ENCODE peak calls at places on chromosomes 3 and 15, in ten cellular contexts. E, I, X, C, Y, T, V, U, L and Z are unnamed samples.
A peak's percentile ranks its signal among the peaks of the same experiment; 100 is the strongest.

GRCh38 chr3:134949150-134949549 is 154.1 kb downstream of the EPHB1 start:
- DNase-seq in E (no peak), I (no peak), X (no peak), C (no peak), Y (no peak), T (no peak), V (no peak), U (no peak), L (no peak), Z (no peak)

GRCh38 chr3:101050061-101050460 is 56.8 kb upstream of the ABI3BP start:
- DNase-seq in E (no peak), I (no peak), X (no peak), C (no peak), Y (no peak), T (no peak), V (no peak), U (no peak), L (no peak), Z (no peak)

GRCh38 chr3:158097571-158098553 is 8.4 kb downstream of the SHOX2 start:
- DNase-seq in E (peak; percentile 90), I (peak; percentile 84), X (peak; percentile 47), C (peak; percentile 89), Y (peak; percentile 61), T (peak; percentile 52), V (peak; percentile 87), U (peak; percentile 93), L (no peak), Z (peak; percentile 68)

GRCh38 chr15:74399511-74400312 is 32.3 kb upstream of the CYP11A1 start:
- DNase-seq in E (no peak), I (peak; percentile 69), X (peak; percentile 86), C (peak; percentile 44), Y (peak; percentile 30), T (no peak), V (no peak), U (no peak), L (no peak), Z (no peak)

GRCh38 chr3:87197531-87197930 is 29.6 kb upstream of the CHMP2B start:
- DNase-seq in E (no peak), I (no peak), X (no peak), C (no peak), Y (no peak), T (no peak), V (no peak), U (no peak), L (no peak), Z (no peak)

GRCh38 chr3:72262707-72263106 is 477.8 kb upstream of the PROK2 start:
- DNase-seq in E (no peak), I (no peak), X (no peak), C (no peak), Y (no peak), T (no peak), V (no peak), U (no peak), L (no peak), Z (no peak)

GRCh38 chr15:32933241-32933640 is 215.4 kb downstream of the GREM1 start:
- DNase-seq in E (no peak), I (no peak), X (no peak), C (no peak), Y (no peak), T (no peak), V (no peak), U (no peak), L (no peak), Z (no peak)

GRCh38 chr3:198032039-198032438 is 72.0 kb downstream of the LMLN start:
- DNase-seq in E (no peak), I (no peak), X (no peak), C (no peak), Y (no peak), T (no peak), V (no peak), U (no peak), L (no peak), Z (no peak)

GRCh38 chr15:52259503-52259902 is 36.1 kb downstream of the MYO5C start:
- DNase-seq in E (no peak), I (no peak), X (no peak), C (no peak), Y (no peak), T (no peak), V (no peak), U (no peak), L (no peak), Z (no peak)

GRCh38 chr15:52261026-52261425 is 34.6 kb downstream of the MYO5C start:
- DNase-seq in E (no peak), I (no peak), X (no peak), C (no peak), Y (no peak), T (no peak), V (no peak), U (no peak), L (no peak), Z (no peak)

GRCh38 chr15:52262364-52262763 is 33.2 kb downstream of the MYO5C start:
- DNase-seq in E (no peak), I (no peak), X (no peak), C (no peak), Y (no peak), T (no peak), V (no peak), U (no peak), L (no peak), Z (no peak)

GRCh38 chr15:52263563-52263962 is 32.0 kb downstream of the MYO5C start:
- DNase-seq in E (no peak), I (no peak), X (no peak), C (no peak), Y (no peak), T (no peak), V (no peak), U (no peak), L (no peak), Z (no peak)

GRCh38 chr15:52261498-52262242 is 33.9 kb downstream of the MYO5C start:
- DNase-seq in E (peak; percentile 74), I (peak; percentile 77), X (peak; percentile 82), C (peak; percentile 37), Y (peak; percentile 32), T (peak; percentile 41), V (no peak), U (peak; percentile 85), L (peak; percentile 46), Z (peak; percentile 20)
- TF ChIP-seq CTCF in E (no peak), I (peak; percentile 23), X (no peak), C (no peak), Y (no peak), T (no peak), V (peak; percentile 16), U (no peak), L (peak; percentile 26), Z (no peak)

GRCh38 chr15:31438601-31439265 is 112.1 kb downstream of the KLF13 start:
- DNase-seq in E (no peak), I (no peak), X (no peak), C (no peak), Y (no peak), T (no peak), V (peak; percentile 83), U (no peak), L (no peak), Z (no peak)

GRCh38 chr15:31442203-31443090 is 115.8 kb downstream of the KLF13 start:
- DNase-seq in E (peak; percentile 52), I (peak; percentile 77), X (peak; percentile 90), C (no peak), Y (no peak), T (peak; percentile 58), V (no peak), U (no peak), L (peak; percentile 78), Z (no peak)

GRCh38 chr15:31437686-31438085 is 111.1 kb downstream of the KLF13 start:
- DNase-seq in E (no peak), I (peak; percentile 54), X (no peak), C (no peak), Y (no peak), T (no peak), V (no peak), U (peak; percentile 77), L (no peak), Z (no peak)

GRCh38 chr15:31440754-31441298 is 114.2 kb downstream of the KLF13 start:
- DNase-seq in E (no peak), I (no peak), X (peak; percentile 72), C (peak; percentile 81), Y (peak; percentile 31), T (no peak), V (peak; percentile 83), U (peak; percentile 58), L (no peak), Z (peak; percentile 53)

DNA sequence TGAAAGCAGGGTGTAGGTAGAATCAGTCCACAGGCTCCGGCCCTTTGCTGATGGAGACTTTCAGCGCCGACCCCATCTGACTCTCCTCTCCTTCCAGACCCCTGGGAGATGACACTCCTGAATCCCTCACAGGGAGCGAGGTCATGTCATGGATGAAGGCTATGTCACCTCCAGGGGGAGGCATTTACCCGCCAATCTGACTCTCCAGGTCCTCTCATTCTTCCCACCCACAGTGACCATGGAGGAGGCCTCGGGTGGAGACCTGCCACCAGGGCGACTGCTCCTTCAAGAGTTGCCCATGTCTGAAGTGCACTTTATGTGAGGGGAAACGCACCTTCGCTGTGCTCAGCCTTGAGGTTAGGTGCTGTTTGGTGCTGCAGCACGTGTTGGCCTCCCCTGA is 112.7 kb downstream of the KLF13 start:
- DNase-seq in E (peak; percentile 75), I (peak; percentile 80), X (no peak), C (peak; percentile 69), Y (no peak), T (no peak), V (no peak), U (peak; percentile 54), L (no peak), Z (no peak)
- TF ChIP-seq CTCF in E (peak; percentile 58), I (peak; percentile 92), X (no peak), C (no peak), Y (no peak), T (peak; percentile 20), V (peak; percentile 37), U (peak; percentile 41), L (no peak), Z (no peak)

DNA sequence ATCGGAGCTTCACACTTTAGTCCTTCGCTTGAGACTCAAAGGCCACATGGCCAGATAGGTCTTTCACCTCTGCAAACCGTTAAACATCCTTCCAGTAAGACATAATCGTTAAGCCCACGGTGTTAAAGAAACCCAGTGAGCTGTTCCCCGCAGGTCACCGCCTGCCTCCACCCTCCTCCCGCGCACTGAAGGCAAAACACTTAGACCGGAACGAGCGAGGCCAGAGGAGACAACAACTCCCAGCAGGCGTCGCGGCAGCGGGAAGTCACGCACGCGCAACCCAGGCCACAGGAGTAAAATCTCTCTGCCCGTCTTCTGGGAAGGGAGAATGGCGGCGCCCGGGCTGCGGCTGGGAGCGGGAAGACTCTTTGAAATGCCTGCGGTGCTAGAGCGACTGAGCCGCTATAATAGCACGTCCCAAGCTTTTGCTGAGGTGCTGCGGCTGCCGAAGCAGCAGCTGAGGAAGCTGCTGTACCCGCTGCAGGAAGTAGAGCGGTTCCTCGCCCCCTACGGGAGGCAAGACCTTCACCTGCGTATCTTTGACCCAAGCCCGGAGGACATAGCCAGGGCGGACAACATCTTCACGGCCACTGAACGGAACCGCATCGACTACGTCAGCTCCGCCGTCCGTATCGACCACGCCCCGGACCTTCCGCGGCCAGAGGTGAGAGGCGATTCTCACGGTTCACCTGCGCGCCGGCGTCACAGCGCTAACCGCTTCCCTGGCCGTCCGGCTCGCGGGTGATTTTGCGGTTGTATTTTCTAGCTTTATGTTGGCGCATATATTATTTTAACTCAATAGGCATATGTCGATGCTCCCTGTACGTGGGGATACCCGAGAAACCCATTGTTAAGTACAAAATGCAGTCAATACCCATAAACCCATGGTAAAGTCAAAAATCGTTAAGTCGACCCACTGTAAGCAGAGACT is at the start of gene GTPBP8:
- DNase-seq in E (peak; percentile 95), I (peak; percentile 90), X (peak; percentile 95), C (peak; percentile 94), Y (peak; percentile 79), T (peak; percentile 93), V (peak; percentile 96), U (peak; percentile 86), L (peak; percentile 59), Z (peak; percentile 73)
- TF ChIP-seq CTCF in E (no peak), I (no peak), X (no peak), C (no peak), Y (no peak), T (no peak), V (peak; percentile 12), U (no peak), L (no peak), Z (no peak)

GRCh38 chr3:121941592-121941991 is 47.4 kb downstream of the SLC15A2 start:
- DNase-seq in E (no peak), I (no peak), X (no peak), C (no peak), Y (no peak), T (no peak), V (no peak), U (no peak), L (no peak), Z (no peak)

GRCh38 chr3:121943434-121943833 is 49.2 kb downstream of the SLC15A2 start:
- DNase-seq in E (no peak), I (no peak), X (no peak), C (no peak), Y (no peak), T (no peak), V (no peak), U (no peak), L (no peak), Z (no peak)

DNA sequence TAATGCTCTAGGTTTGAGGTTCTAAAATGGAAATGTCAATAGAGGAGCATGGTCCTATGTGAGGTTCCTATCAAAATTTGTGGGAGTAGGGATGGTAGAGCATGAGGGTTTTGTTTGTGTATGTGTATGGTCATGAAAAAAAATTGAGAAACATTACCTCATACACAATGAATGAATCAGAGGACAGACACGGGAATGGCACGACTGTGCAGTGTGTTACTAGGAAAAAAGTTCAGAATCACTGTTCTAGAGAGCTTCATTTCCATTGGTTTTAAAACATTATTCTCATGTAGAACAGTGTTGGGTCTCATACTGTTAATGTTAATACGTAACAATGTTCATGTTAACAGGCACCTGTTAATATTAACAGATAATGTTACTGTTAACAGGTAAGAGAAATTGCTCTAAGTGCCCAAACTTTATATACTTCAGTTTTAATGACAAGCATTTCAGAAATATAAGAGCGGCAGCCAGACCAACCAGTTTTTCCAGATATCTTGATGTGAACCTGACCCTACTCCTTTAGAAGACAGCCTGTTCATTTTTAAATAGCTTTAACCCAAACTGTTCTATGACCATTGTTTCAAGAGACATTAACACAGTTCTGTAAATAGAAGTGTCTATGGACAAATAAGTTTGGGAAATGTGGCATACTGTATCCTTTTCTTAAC is 48.0 kb downstream of the SLC15A2 start:
- DNase-seq in E (no peak), I (no peak), X (no peak), C (no peak), Y (no peak), T (no peak), V (no peak), U (no peak), L (no peak), Z (no peak)
- TF ChIP-seq CTCF in E (no peak), I (no peak), X (no peak), C (no peak), Y (no peak), T (no peak), V (no peak), U (no peak), L (no peak), Z (no peak)